ENCODE peak calls at places on chromosomes 4 and X, in four cellular contexts. One of them, this sample, is unnamed.

GRCh38 chr4:173135241-173135847 is 33.3 kb upstream of the GALNT7 start:
- DNase-seq in left lung: no peak
- DNase-seq in mesenchymal stem cell: peak; percentile 70
- DNase-seq in GM23338: no peak
- DNase-seq in this sample: no peak

GRCh38 chr4:112938461-112939058 is 110.9 kb upstream of the ANK2 start:
- DNase-seq in mesenchymal stem cell: peak; percentile 65
- DNase-seq in GM23338: peak; percentile 81
- DNase-seq in left lung: no peak
- DNase-seq in this sample: no peak

GRCh38 chr4:175531405-175532091 is 280.5 kb downstream of the GPM6A start:
- DNase-seq in GM23338: no peak
- DNase-seq in mesenchymal stem cell: peak; percentile 14
- DNase-seq in left lung: no peak
- DNase-seq in this sample: no peak

GRCh38 chrX:2145672-2146412 is 354.9 kb downstream of the DHRSX start:
- DNase-seq in GM23338: no peak
- DNase-seq in left lung: no peak
- DNase-seq in mesenchymal stem cell: no peak
- DNase-seq in this sample: no peak

GRCh38 chr4:75643651-75644050 is 13.3 kb upstream of the CDKL2 start:
- DNase-seq in mesenchymal stem cell: no peak
- DNase-seq in GM23338: no peak
- DNase-seq in left lung: no peak
- DNase-seq in this sample: no peak

GRCh38 chr4:77074961-77075855 is 581 bp downstream of the CCNI start:
- DNase-seq in mesenchymal stem cell: peak; percentile 72
- DNase-seq in GM23338: peak; percentile 80
- DNase-seq in left lung: peak; percentile 96
- DNase-seq in this sample: peak; percentile 88

GRCh38 chr4:7294176-7294756 is 101.9 kb downstream of the SORCS2 start:
- DNase-seq in mesenchymal stem cell: no peak
- DNase-seq in GM23338: no peak
- DNase-seq in left lung: peak; percentile 23
- DNase-seq in this sample: no peak

GRCh38 chr4:64777286-64777685 is 368.0 kb upstream of the TECRL start:
- DNase-seq in GM23338: no peak
- DNase-seq in left lung: no peak
- DNase-seq in mesenchymal stem cell: no peak
- DNase-seq in this sample: no peak

GRCh38 chrX:21717802-21718201 is 40.1 kb downstream of the SMPX start:
- DNase-seq in GM23338: no peak
- DNase-seq in left lung: no peak
- DNase-seq in mesenchymal stem cell: no peak
- DNase-seq in this sample: no peak

GRCh38 chr4:38815879-38816782 is 11.5 kb upstream of the TLR1 start:
- DNase-seq in GM23338: no peak
- DNase-seq in left lung: no peak
- DNase-seq in mesenchymal stem cell: peak; percentile 52
- DNase-seq in this sample: no peak

GRCh38 chr4:124085561-124086180 is 626.9 kb downstream of the ANKRD50 start:
- DNase-seq in mesenchymal stem cell: no peak
- DNase-seq in GM23338: peak; percentile 3
- DNase-seq in left lung: no peak
- DNase-seq in this sample: no peak

GRCh38 chrX:2286731-2287130 is 214.0 kb downstream of the DHRSX start:
- DNase-seq in GM23338: no peak
- DNase-seq in mesenchymal stem cell: no peak
- DNase-seq in left lung: no peak
- DNase-seq in this sample: no peak

GRCh38 chr4:163048447-163048846 is 118.2 kb downstream of the NAF1 start:
- DNase-seq in left lung: no peak
- DNase-seq in GM23338: peak; percentile 75
- DNase-seq in mesenchymal stem cell: peak; percentile 43
- DNase-seq in this sample: no peak

GRCh38 chrX:33204889-33205288 is 6.5 kb downstream of the DMD start:
- DNase-seq in left lung: no peak
- DNase-seq in mesenchymal stem cell: no peak
- DNase-seq in GM23338: no peak
- DNase-seq in this sample: no peak

GRCh38 chr4:158384407-158384806 is 137.3 kb upstream of the RXFP1 start:
- DNase-seq in left lung: no peak
- DNase-seq in GM23338: no peak
- DNase-seq in mesenchymal stem cell: no peak
- DNase-seq in this sample: no peak

GRCh38 chrX:154714925-154715324 is 36.0 kb downstream of the GAB3 start:
- DNase-seq in GM23338: peak; percentile 60
- DNase-seq in mesenchymal stem cell: peak; percentile 58
- DNase-seq in left lung: no peak
- DNase-seq in this sample: no peak

GRCh38 chr4:23930750-23931488 is 41.1 kb upstream of the PPARGC1A start:
- DNase-seq in GM23338: peak; percentile 17
- DNase-seq in mesenchymal stem cell: peak; percentile 15
- DNase-seq in left lung: no peak
- DNase-seq in this sample: peak; percentile 90

GRCh38 chrX:34638116-34638515 is 19.0 kb downstream of the TMEM47 start:
- DNase-seq in GM23338: peak; percentile 51
- DNase-seq in mesenchymal stem cell: peak; percentile 41
- DNase-seq in left lung: no peak
- DNase-seq in this sample: no peak

GRCh38 chrX:57677132-57677858 is 2.8 kb downstream of the NLRP2B start:
- DNase-seq in left lung: no peak
- DNase-seq in GM23338: no peak
- DNase-seq in mesenchymal stem cell: no peak
- DNase-seq in this sample: no peak

GRCh38 chrX:129701624-129702069 is 37.1 kb upstream of the XPNPEP2 start:
- DNase-seq in left lung: no peak
- DNase-seq in mesenchymal stem cell: no peak
- DNase-seq in GM23338: no peak
- DNase-seq in this sample: peak; percentile 84

GRCh38 chr4:185165605-185166063 is 22.6 kb downstream of the SLC25A4 start:
- DNase-seq in mesenchymal stem cell: peak; percentile 75
- DNase-seq in left lung: no peak
- DNase-seq in GM23338: no peak
- DNase-seq in this sample: no peak

GRCh38 chr4:18686338-18687039 is 664.9 kb upstream of the LCORL start:
- DNase-seq in left lung: no peak
- DNase-seq in GM23338: no peak
- DNase-seq in mesenchymal stem cell: no peak
- DNase-seq in this sample: no peak

GRCh38 chrX:136597356-136597755 is 50.6 kb upstream of the CD40LG start:
- DNase-seq in left lung: no peak
- DNase-seq in mesenchymal stem cell: no peak
- DNase-seq in GM23338: no peak
- DNase-seq in this sample: no peak

GRCh38 chr4:23775694-23776093 is 114.2 kb downstream of the PPARGC1A start:
- DNase-seq in mesenchymal stem cell: no peak
- DNase-seq in GM23338: no peak
- DNase-seq in left lung: no peak
- DNase-seq in this sample: no peak

GRCh38 chr4:7625073-7625472 is 190.3 kb upstream of the PSAPL1 start:
- DNase-seq in GM23338: no peak
- DNase-seq in left lung: no peak
- DNase-seq in mesenchymal stem cell: no peak
- DNase-seq in this sample: no peak

GRCh38 chr4:12409507-12410190 is 981.0 kb upstream of the HS3ST1 start:
- DNase-seq in left lung: no peak
- DNase-seq in GM23338: no peak
- DNase-seq in mesenchymal stem cell: peak; percentile 53
- DNase-seq in this sample: no peak

DNA sequence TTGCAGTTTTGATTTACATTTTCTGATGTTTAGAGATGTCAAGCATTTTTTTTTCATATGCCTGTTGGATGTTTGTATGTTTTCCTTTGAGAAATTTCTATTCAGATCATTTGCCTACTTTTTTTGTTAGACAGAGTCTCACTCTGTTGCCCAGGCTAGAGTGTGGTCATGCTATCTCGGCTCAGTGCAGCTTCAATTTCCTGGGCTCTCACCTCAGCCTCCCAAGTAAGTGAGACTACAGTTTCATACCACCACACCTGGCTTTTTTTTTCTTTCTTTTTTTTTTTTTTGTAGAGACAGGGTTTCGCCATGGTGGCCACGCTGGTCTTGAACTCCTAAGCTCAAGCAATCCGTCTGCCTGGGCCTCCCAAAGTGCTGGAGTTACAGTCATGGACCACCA is 291.7 kb downstream of the SLITRK2 start:
- DNase-seq in GM23338: no peak
- DNase-seq in mesenchymal stem cell: no peak
- DNase-seq in left lung: no peak
- DNase-seq in this sample: no peak
- H3K4me1 ChIP-seq in GM23338: no peaks in the 10 kb centered on the region
- H3K4me1 ChIP-seq in mesenchymal stem cell: no peaks in the 10 kb centered on the region
- H3K4me1 ChIP-seq in left lung: no peaks in the 10 kb centered on the region
- H3K4me1 ChIP-seq in this sample: no peaks in the 10 kb centered on the region

DNA sequence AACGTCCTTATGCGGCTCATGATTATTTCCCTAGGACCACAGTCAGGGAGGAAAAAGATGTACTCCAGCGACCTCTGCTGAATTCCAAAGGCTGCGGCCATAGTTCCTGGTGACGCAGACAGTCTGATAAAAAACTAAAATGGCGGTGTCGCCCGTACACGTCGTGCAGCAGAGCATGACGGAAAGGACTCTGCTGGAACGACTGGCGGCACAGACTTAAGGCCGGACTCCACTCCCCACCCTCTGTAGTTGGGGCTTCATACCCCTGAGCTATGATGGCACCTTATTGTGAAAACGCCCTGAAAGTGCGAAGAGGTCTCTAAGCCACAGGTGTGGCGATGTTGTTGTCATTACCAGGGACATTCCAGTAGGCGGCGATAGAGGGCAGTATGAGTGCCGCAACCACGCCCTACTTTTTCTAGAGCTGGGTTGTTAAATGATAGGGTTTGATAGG is 90.0 kb upstream of the EDA2R start:
- DNase-seq in left lung: no peak
- DNase-seq in mesenchymal stem cell: peak; percentile 60
- DNase-seq in GM23338: peak; percentile 68
- DNase-seq in this sample: peak; percentile 65
- H3K27ac ChIP-seq in left lung: no peak overlapping the region
- H3K27ac ChIP-seq in mesenchymal stem cell: no peak overlapping the region
- H3K27ac ChIP-seq in GM23338: no peak overlapping the region
- H3K27ac ChIP-seq in this sample: peak overlapping the region; percentile 51

GRCh38 chrX:64536740-64537139 is 141.5 kb upstream of the MTMR8 start:
- DNase-seq in GM23338: no peak
- DNase-seq in mesenchymal stem cell: no peak
- DNase-seq in left lung: no peak
- DNase-seq in this sample: no peak
- H3K4me1 ChIP-seq in GM23338: no peaks in the 10 kb centered on the region
- H3K4me1 ChIP-seq in mesenchymal stem cell: no peaks in the 10 kb centered on the region
- H3K4me1 ChIP-seq in left lung: no peaks in the 10 kb centered on the region
- H3K4me1 ChIP-seq in this sample: no peaks in the 10 kb centered on the region

DNA sequence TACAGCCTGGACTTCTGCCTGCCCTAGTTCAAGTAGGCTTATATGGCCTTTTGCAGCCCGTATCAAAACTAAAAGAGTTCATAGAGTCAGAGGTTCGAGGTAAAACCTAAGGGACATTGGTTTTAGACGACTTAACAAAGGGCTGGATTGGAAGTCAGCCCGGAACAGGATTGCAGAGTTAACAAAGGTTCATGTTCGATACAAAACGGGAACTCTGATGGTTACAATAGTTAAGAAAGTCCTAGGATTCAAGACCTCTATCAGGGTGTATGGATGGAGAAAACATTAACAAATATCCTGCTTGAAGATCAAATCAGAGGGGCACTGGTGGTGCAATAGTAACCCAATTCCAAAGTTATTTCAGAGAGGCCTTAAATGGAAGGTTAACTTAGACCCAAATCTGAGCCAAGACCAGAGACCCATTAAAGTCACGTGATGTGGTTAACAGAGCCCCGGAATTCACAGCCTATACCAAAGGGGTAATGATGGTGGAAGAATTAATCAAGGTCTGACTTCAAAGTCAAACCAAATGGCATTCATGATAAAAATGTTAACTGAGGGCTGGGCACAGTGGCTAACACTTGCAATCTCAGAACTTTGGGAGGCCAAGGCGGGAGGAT is 656 bp upstream of the ZNF630 start:
- DNase-seq in GM23338: no peak
- DNase-seq in mesenchymal stem cell: no peak
- DNase-seq in left lung: no peak
- DNase-seq in this sample: no peak
- H3K27ac ChIP-seq in GM23338: no peak overlapping the region
- H3K27ac ChIP-seq in mesenchymal stem cell: no peak overlapping the region
- H3K27ac ChIP-seq in left lung: peak overlapping the region; percentile 71
- H3K27ac ChIP-seq in this sample: no peak overlapping the region